ENCODE peak calls at places on chromosome 10, in nine cellular contexts. M, C, W, B, T, F, I, L and K are unnamed samples.

GRCh38 chr10:28054211-28054888 is 55.5 kb upstream of the ODAD2 start:
- DNase-seq in B (no peak), L (no peak), W (no peak), F (no peak), T (no peak), I (no peak), C (peak), M (peak), K (no peak)

GRCh38 chr10:31263903-31264302 is 55.1 kb upstream of the ZEB1 start:
- DNase-seq in M (no peak), B (no peak), W (no peak), C (no peak), F (no peak), T (no peak), I (no peak), L (no peak), K (no peak)

GRCh38 chr10:100528885-100529472 is 692 bp downstream of the NDUFB8 start:
- DNase-seq in C (no peak), I (no peak), M (no peak), F (no peak), W (peak), L (no peak), B (no peak), T (peak), K (no peak)

GRCh38 chr10:48554668-48555067 is 50.2 kb downstream of the ARHGAP22 start:
- DNase-seq in F (no peak), L (no peak), I (no peak), W (no peak), B (no peak), M (peak), C (no peak), T (peak), K (no peak)

GRCh38 chr10:112146799-112147198 is 36.8 kb downstream of the GPAM start:
- DNase-seq in T (no peak), C (no peak), M (no peak), L (no peak), F (no peak), W (no peak), I (no peak), B (no peak), K (no peak)

GRCh38 chr10:93139059-93139658 is 65.5 kb downstream of the CYP26A1 start:
- DNase-seq in I (no peak), L (no peak), B (no peak), W (no peak), C (no peak), M (peak), F (no peak), T (no peak), K (no peak)

GRCh38 chr10:17216901-17217395 is 11.1 kb upstream of the VIM start:
- DNase-seq in W (no peak), L (no peak), M (peak), T (no peak), I (no peak), B (no peak), F (no peak), C (no peak), K (no peak)

GRCh38 chr10:30436200-30436599 is 2.2 kb downstream of the MAP3K8 start:
- DNase-seq in T (no peak), I (peak), L (peak), M (peak), F (no peak), C (peak), B (peak), W (no peak), K (no peak)

GRCh38 chr10:118594392-118595063 is 920 bp downstream of the PRLHR start:
- DNase-seq in B (no peak), I (peak), L (peak), F (peak), M (peak), T (no peak), C (no peak), W (no peak), K (peak)

GRCh38 chr10:82505009-82505408 is 630.0 kb downstream of the NRG3 start:
- DNase-seq in I (no peak), F (no peak), M (no peak), C (no peak), T (no peak), B (no peak), W (no peak), L (no peak), K (no peak)

GRCh38 chr10:33238643-33239042 is 95.8 kb downstream of the NRP1 start:
- DNase-seq in L (no peak), C (no peak), F (no peak), B (no peak), W (no peak), I (no peak), M (peak), T (no peak), K (no peak)

GRCh38 chr10:59108296-59108695 is 68.1 kb upstream of the PHYHIPL start:
- DNase-seq in W (no peak), F (no peak), M (no peak), B (no peak), C (no peak), I (no peak), L (no peak), T (no peak), K (no peak)

GRCh38 chr10:32348297-32349198 is 1.6 kb upstream of the EPC1 start:
- DNase-seq in I (no peak), C (no peak), F (no peak), M (no peak), B (no peak), W (no peak), L (no peak), T (no peak), K (no peak)

GRCh38 chr10:49595713-49596492 is 14.2 kb upstream of the SLC18A3 start:
- DNase-seq in L (no peak), M (peak), I (no peak), W (no peak), F (no peak), T (no peak), C (no peak), B (no peak), K (no peak)

GRCh38 chr10:132848306-132848705 is 62.4 kb upstream of the NKX6-2 start:
- DNase-seq in I (no peak), C (no peak), L (peak), T (peak), B (peak), F (no peak), W (no peak), M (no peak), K (peak)

GRCh38 chr10:13973742-13974141 is 357.0 kb downstream of the FRMD4A start:
- DNase-seq in L (no peak), B (no peak), W (no peak), C (no peak), I (no peak), T (no peak), F (no peak), M (peak), K (no peak)

GRCh38 chr10:1381339-1381738 is 325.2 kb downstream of the WDR37 start:
- DNase-seq in F (no peak), M (no peak), C (no peak), I (peak), L (no peak), W (no peak), T (peak), B (peak), K (no peak)

GRCh38 chr10:90136731-90137316 is 435.4 kb downstream of the KIF20B start:
- DNase-seq in I (no peak), C (no peak), M (peak), F (no peak), L (no peak), W (no peak), B (no peak), T (no peak), K (no peak)

GRCh38 chr10:100656479-100656878 is 88.9 kb upstream of the PAX2 start:
- DNase-seq in B (no peak), C (no peak), I (no peak), M (peak), T (no peak), W (no peak), L (peak), F (peak), K (no peak)

GRCh38 chr10:27153855-27154198 is 357 bp downstream of the YME1L1 start:
- DNase-seq in W (peak), B (no peak), M (peak), F (no peak), T (no peak), C (no peak), L (no peak), I (no peak), K (no peak)

GRCh38 chr10:74371696-74372095 is 220.7 kb downstream of the ADK start:
- DNase-seq in B (no peak), I (no peak), L (no peak), T (no peak), C (no peak), M (peak), W (no peak), F (no peak), K (no peak)

GRCh38 chr10:32056136-32057040 is at the start of gene KIF5B:
- DNase-seq in L (peak), I (peak), C (peak), M (peak), T (peak), W (peak), F (peak), B (peak), K (peak)

GRCh38 chr10:118913825-118914224 is 115.7 kb upstream of the NANOS1 start:
- DNase-seq in W (no peak), L (no peak), F (no peak), I (no peak), T (no peak), B (no peak), C (no peak), M (no peak), K (peak)

GRCh38 chr10:122219340-122219739 is 51.8 kb upstream of the BTBD16 start:
- DNase-seq in C (no peak), W (no peak), F (no peak), T (no peak), I (no peak), M (no peak), B (no peak), L (no peak), K (no peak)

GRCh38 chr10:73910764-73911552 is at the start of gene PLAU:
- DNase-seq in M (no peak), W (peak), L (peak), T (peak), F (peak), B (peak), C (no peak), I (peak), K (no peak)

GRCh38 chr10:132419631-132420468 is 22.9 kb downstream of the PWWP2B start:
- DNase-seq in L (no peak), T (no peak), F (peak), B (peak), M (no peak), W (no peak), C (no peak), I (no peak), K (no peak)

GRCh38 chr10:78211476-78212110 is 177.9 kb downstream of the RPS24 start:
- DNase-seq in C (no peak), M (peak), W (peak), L (peak), T (no peak), B (no peak), I (no peak), F (no peak), K (no peak)

GRCh38 chr10:130558778-130559177 is 422.6 kb downstream of the GLRX3 start:
- DNase-seq in I (no peak), F (no peak), M (no peak), T (no peak), L (no peak), B (no peak), C (no peak), W (no peak), K (no peak)

GRCh38 chr10:35367107-35367859 is 31.0 kb downstream of the CCNY start:
- DNase-seq in B (no peak), I (no peak), F (no peak), C (no peak), W (no peak), L (no peak), M (no peak), T (no peak), K (no peak)

GRCh38 chr10:22436893-22437619 is 91.8 kb downstream of the SPAG6 start:
- DNase-seq in T (peak), L (peak), F (peak), M (peak), I (peak), C (peak), B (peak), W (peak), K (peak)

GRCh38 chr10:93261961-93262610 is 188.4 kb downstream of the CYP26A1 start:
- DNase-seq in T (no peak), M (peak), F (no peak), W (no peak), B (no peak), L (no peak), C (no peak), I (no peak), K (no peak)

GRCh38 chr10:100632027-100632426 is 96.3 kb downstream of the HIF1AN start:
- DNase-seq in W (no peak), M (no peak), F (no peak), C (no peak), T (no peak), B (no peak), I (no peak), L (no peak), K (no peak)

GRCh38 chr10:96043157-96043894 is at the start of gene CCNJ:
- DNase-seq in B (peak), T (peak), I (peak), W (peak), M (peak), F (peak), C (peak), L (peak), K (peak)
- TF ChIP-seq CTCF in B (no peak), T (no peak), I (no peak), W (no peak), M (no peak), F (no peak), C (no peak), L (peak), K (peak)

GRCh38 chr10:76073524-76073923 is 642.1 kb downstream of the LRMDA start:
- DNase-seq in L (no peak), W (no peak), B (no peak), I (no peak), M (no peak), T (no peak), F (no peak), C (no peak), K (no peak)
- TF ChIP-seq CTCF in L (no peak), W (no peak), B (no peak), I (no peak), M (no peak), T (no peak), F (no peak), C (no peak), K (no peak)

GRCh38 chr10:128180843-128181242 is 54.6 kb upstream of the MKI67 start:
- DNase-seq in W (no peak), B (no peak), L (no peak), M (no peak), C (no peak), T (peak), I (peak), F (no peak), K (no peak)

GRCh38 chr10:128172756-128173155 is 46.5 kb upstream of the MKI67 start:
- DNase-seq in C (no peak), F (no peak), B (no peak), L (no peak), M (no peak), W (no peak), T (no peak), I (no peak), K (no peak)

GRCh38 chr10:128174581-128175559 is 48.6 kb upstream of the MKI67 start:
- DNase-seq in L (no peak), T (no peak), F (no peak), B (no peak), M (no peak), W (no peak), C (no peak), I (no peak), K (no peak)

GRCh38 chr10:128173383-128173782 is 47.2 kb upstream of the MKI67 start:
- DNase-seq in M (peak), L (no peak), C (no peak), T (no peak), W (no peak), I (no peak), B (no peak), F (no peak), K (no peak)

DNA sequence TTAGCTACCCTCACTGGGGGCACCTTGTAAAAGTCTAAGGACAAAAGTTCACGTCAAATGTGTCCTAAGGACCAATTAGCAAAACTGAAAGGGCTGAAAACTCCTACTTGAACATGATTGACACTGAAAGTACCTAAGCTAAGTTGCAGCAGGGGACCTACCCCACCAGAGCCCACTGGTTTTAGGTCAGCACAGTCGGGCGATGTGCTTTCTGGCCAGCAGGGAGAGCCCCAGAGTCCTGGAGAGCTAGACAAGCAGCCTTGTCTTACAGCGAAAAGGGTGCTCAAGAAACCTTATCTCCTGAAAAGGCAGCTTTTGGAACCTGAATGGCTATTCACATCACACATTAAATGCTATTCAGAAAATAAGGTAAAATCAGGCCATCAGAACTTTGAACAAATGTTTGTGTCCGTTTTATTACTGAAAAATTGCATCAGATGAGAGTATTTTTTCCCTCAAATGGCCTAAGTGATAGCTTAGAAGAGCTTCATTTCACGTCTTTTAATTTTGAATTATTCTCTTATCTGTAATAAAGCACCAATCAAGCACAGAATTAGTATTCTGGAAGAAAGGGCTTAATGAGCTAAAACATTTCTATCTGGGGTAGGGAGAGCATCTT is 52.2 kb upstream of the MKI67 start:
- DNase-seq in T (peak), C (no peak), M (peak), F (no peak), I (peak), L (peak), B (no peak), W (no peak), K (no peak)
- TF ChIP-seq CTCF in T (no peak), C (peak), M (peak), F (no peak), I (peak), L (peak), B (no peak), W (no peak), K (peak)

GRCh38 chr10:125231116-125231812 is 70.9 kb upstream of the CTBP2 start:
- DNase-seq in B (no peak), L (peak), M (peak), W (no peak), I (no peak), C (peak), T (peak), F (no peak), K (no peak)
- TF ChIP-seq CTCF in B (no peak), L (no peak), M (no peak), W (no peak), I (no peak), C (peak), T (no peak), F (no peak), K (no peak)

GRCh38 chr10:53744176-53744575 is 971.6 kb upstream of the MBL2 start:
- DNase-seq in I (no peak), F (no peak), B (no peak), L (no peak), C (no peak), W (no peak), T (no peak), M (no peak), K (no peak)
- TF ChIP-seq CTCF in I (no peak), F (no peak), B (no peak), L (no peak), C (no peak), W (no peak), T (no peak), M (no peak), K (no peak)

GRCh38 chr10:71703577-71703976 is 16.0 kb downstream of the C10orf105 start:
- DNase-seq in T (no peak), W (no peak), M (no peak), I (no peak), F (no peak), L (no peak), B (no peak), C (no peak), K (no peak)
- TF ChIP-seq CTCF in T (no peak), W (no peak), M (no peak), I (no peak), F (no peak), L (no peak), B (no peak), C (peak), K (no peak)

GRCh38 chr10:62414359-62414758 is 40.2 kb downstream of the ZNF365 start:
- DNase-seq in F (no peak), L (no peak), I (no peak), M (no peak), W (no peak), T (no peak), C (no peak), B (no peak), K (no peak)
- TF ChIP-seq CTCF in F (no peak), L (no peak), I (no peak), M (peak), W (no peak), T (no peak), C (no peak), B (no peak), K (peak)

GRCh38 chr10:128297709-128298457 is 171.7 kb upstream of the MKI67 start:
- DNase-seq in F (no peak), T (no peak), C (no peak), B (no peak), L (no peak), I (no peak), M (no peak), W (no peak), K (no peak)
- TF ChIP-seq CTCF in F (no peak), T (no peak), C (no peak), B (no peak), L (no peak), I (no peak), M (no peak), W (no peak), K (no peak)

GRCh38 chr10:4343798-4344370 is 482.1 kb upstream of the AKR1E2 start:
- DNase-seq in I (no peak), T (no peak), B (no peak), F (no peak), W (no peak), M (peak), L (no peak), C (no peak), K (no peak)

GRCh38 chr10:4346257-4346656 is 479.8 kb upstream of the AKR1E2 start:
- DNase-seq in C (no peak), W (no peak), L (no peak), T (no peak), M (peak), B (no peak), F (no peak), I (no peak), K (no peak)

GRCh38 chr10:4345842-4346241 is 480.2 kb upstream of the AKR1E2 start:
- DNase-seq in M (no peak), C (no peak), F (no peak), W (no peak), T (no peak), I (no peak), B (no peak), L (no peak), K (no peak)

GRCh38 chr10:4343091-4343490 is 482.9 kb upstream of the AKR1E2 start:
- DNase-seq in M (no peak), T (no peak), F (no peak), W (no peak), C (no peak), B (no peak), L (no peak), I (no peak), K (no peak)

DNA sequence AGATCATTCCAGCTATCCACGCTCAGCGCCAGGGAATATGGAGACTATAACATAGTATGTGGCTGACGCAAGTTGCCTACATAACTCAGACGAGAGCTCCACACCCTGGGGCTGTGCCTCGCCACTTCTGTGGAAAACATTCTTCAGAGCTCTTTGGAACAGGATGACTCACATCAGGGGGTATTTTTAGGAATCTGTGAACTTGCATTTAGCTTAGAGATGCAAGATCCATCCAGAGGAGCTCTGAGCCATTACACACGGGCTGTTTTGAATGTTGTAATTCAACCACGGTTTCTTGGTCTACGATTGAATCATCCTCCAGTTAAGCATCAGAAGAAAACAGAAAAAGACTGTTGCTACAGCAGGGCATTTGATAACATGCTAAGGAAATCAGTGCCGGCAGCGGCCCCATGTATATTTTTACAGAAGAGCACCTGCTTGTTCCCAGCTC is 481.4 kb upstream of the AKR1E2 start:
- DNase-seq in B (no peak), W (no peak), T (peak), C (peak), M (peak), F (peak), L (peak), I (no peak), K (no peak)
- TF ChIP-seq CTCF in B (no peak), W (no peak), T (no peak), C (peak), M (peak), F (no peak), L (no peak), I (no peak), K (no peak)